ENCODE peak calls at places on chromosome 2, in five cellular contexts. G, O, F, V and N are unnamed samples.

GRCh38 chr2:240884745-240885144 is 11.2 kb downstream of the MAB21L4 start:
- DNase-seq in G (no peak), V (no peak), O (no peak), F (no peak), N (no peak)

GRCh38 chr2:200787351-200788128 is 24.2 kb upstream of the BZW1 start:
- DNase-seq in O (no peak), F (no peak), V (peak; percentile 77), G (no peak), N (no peak)

GRCh38 chr2:10915731-10916331 is 4.1 kb downstream of the KCNF1 start:
- DNase-seq in F (no peak), V (no peak), G (no peak), O (no peak), N (no peak)

GRCh38 chr2:160075171-160075570 is 12.8 kb upstream of the PLA2R1 start:
- DNase-seq in O (no peak), F (no peak), V (no peak), G (no peak), N (no peak)

GRCh38 chr2:5895284-5895683 is 203.1 kb downstream of the SOX11 start:
- DNase-seq in G (no peak), O (no peak), V (no peak), F (no peak), N (no peak)

GRCh38 chr2:95054016-95054415 is 28.5 kb downstream of the MAL start:
- DNase-seq in F (no peak), G (no peak), O (no peak), V (no peak), N (no peak)

GRCh38 chr2:32522770-32523169 is 105.1 kb upstream of the TTC27 start:
- DNase-seq in F (no peak), V (no peak), O (no peak), G (no peak), N (no peak)

GRCh38 chr2:138486347-138487198 is 15.0 kb upstream of the SPOPL start:
- DNase-seq in O (no peak), F (no peak), V (no peak), G (no peak), N (no peak)